ENCODE peak calls at places on chromosomes 4 and X, in nine cellular contexts. K is OCI-LY7; Y is vagina; F is cardiac muscle cell; O is fibroblast of lung; H is HCT116; T is right cardiac atrium; Z is CD8-positive, alpha-beta memory T cell; L is mammary epithelial cell. J is an unnamed sample.

GRCh38 chr4:5165419-5166369 is 114.4 kb downstream of the STK32B start:
- DNase-seq in K (no peak), Y (peak; percentile 84), F (peak; percentile 29), O (peak; percentile 23), H (no peak), T (no peak), Z (no peak), L (no peak), J (no peak)

GRCh38 chr4:187666634-187667033 is 328.9 kb upstream of the ZFP42 start:
- DNase-seq in K (no peak), Y (no peak), F (no peak), O (peak; percentile 64), H (no peak), T (no peak), Z (no peak), L (no peak), J (no peak)

GRCh38 chr4:6658635-6659075 is 18.2 kb downstream of the MRFAP1 start:
- DNase-seq in K (no peak), Y (no peak), F (no peak), O (peak; percentile 15), H (no peak), T (peak; percentile 55), Z (peak; percentile 42), L (peak; percentile 35), J (no peak)

GRCh38 chrX:118272237-118272636 is 73.7 kb upstream of the WDR44 start:
- DNase-seq in K (no peak), Y (no peak), F (no peak), O (peak; percentile 60), H (no peak), T (no peak), Z (no peak), L (peak; percentile 27), J (no peak)

GRCh38 chrX:30874851-30875250 is 14.2 kb downstream of the TAB3 start:
- DNase-seq in K (no peak), Y (no peak), F (no peak), O (no peak), H (no peak), T (no peak), Z (no peak), L (peak; percentile 40), J (no peak)

GRCh38 chrX:29431895-29432294 is 783.5 kb upstream of the MAGEB2 start:
- DNase-seq in K (no peak), Y (no peak), F (no peak), O (peak; percentile 7), H (no peak), T (no peak), Z (no peak), L (peak; percentile 41), J (peak; percentile 0)

GRCh38 chr4:25694466-25694865 is 38.8 kb downstream of the SLC34A2 start:
- DNase-seq in K (no peak), Y (no peak), F (no peak), O (no peak), H (no peak), T (no peak), Z (no peak), L (no peak), J (no peak)

GRCh38 chr4:25117274-25117673 is 43.0 kb downstream of the SEPSECS start:
- DNase-seq in K (no peak), Y (no peak), F (no peak), O (no peak), H (no peak), T (no peak), Z (no peak), L (no peak), J (no peak)

GRCh38 chr4:101123231-101123630 is 224.1 kb downstream of the PPP3CA start:
- DNase-seq in K (no peak), Y (no peak), F (no peak), O (no peak), H (peak; percentile 94), T (no peak), Z (no peak), L (peak; percentile 15), J (no peak)

GRCh38 chrX:25941087-25941486 is 197.1 kb upstream of the MAGEB18 start:
- DNase-seq in K (no peak), Y (no peak), F (no peak), O (peak; percentile 3), H (no peak), T (no peak), Z (no peak), L (peak; percentile 82), J (peak; percentile 5)

GRCh38 chrX:53116101-53116500 is 22.2 kb downstream of the KANTR start:
- DNase-seq in K (no peak), Y (no peak), F (no peak), O (peak; percentile 85), H (no peak), T (no peak), Z (no peak), L (no peak), J (no peak)

GRCh38 chr4:84327526-84327925 is 171.6 kb downstream of the NKX6-1 start:
- DNase-seq in K (no peak), Y (no peak), F (no peak), O (no peak), H (no peak), T (no peak), Z (no peak), L (no peak), J (no peak)

GRCh38 chr4:2937146-2937857 is 25.9 kb downstream of the NOP14 start:
- DNase-seq in K (no peak), Y (no peak), F (no peak), O (no peak), H (peak; percentile 68), T (no peak), Z (no peak), L (peak; percentile 98), J (peak; percentile 95)

DNA sequence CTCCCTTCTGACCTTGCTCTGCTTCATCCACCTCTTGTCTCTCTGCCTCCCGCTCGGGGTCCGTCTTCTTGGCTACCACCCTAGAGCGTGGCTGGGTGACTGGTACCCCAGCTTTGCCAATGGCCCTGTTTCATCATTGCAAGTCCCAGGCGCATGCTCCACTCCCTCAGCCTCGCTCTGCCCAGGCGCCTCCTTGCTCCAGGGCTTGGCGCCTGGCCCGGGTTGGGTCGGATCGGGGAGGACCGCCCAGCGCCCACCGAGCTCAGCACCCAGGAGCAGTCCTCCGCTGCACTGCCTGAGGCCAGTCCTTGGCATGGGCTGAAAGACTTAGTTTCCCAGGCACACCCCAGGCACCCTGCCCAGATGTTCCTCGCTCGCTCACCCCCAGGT is 577 bp downstream of the BGN start:
- DNase-seq in K (no peak), Y (no peak), F (no peak), O (peak; percentile 39), H (no peak), T (peak; percentile 57), Z (no peak), L (no peak), J (no peak)
- H3K27ac ChIP-seq in K (no peak overlapping the region), Y (peak overlapping the region; percentile 72), F (no peak overlapping the region), O (no peak overlapping the region), H (no peak overlapping the region), T (no peak overlapping the region), Z (no peak overlapping the region), L (no peak overlapping the region), J (no peak overlapping the region)

GRCh38 chr4:81622474-81623198 is 150.9 kb upstream of the RASGEF1B start:
- DNase-seq in K (no peak), Y (no peak), F (no peak), O (no peak), H (no peak), T (no peak), Z (no peak), L (no peak), J (no peak)

GRCh38 chr4:81623434-81623833 is 151.7 kb upstream of the RASGEF1B start:
- DNase-seq in K (no peak), Y (no peak), F (no peak), O (no peak), H (no peak), T (no peak), Z (no peak), L (no peak), J (no peak)

GRCh38 chr4:81620442-81620841 is 148.7 kb upstream of the RASGEF1B start:
- DNase-seq in K (no peak), Y (no peak), F (no peak), O (no peak), H (no peak), T (no peak), Z (no peak), L (peak; percentile 63), J (peak; percentile 45)

GRCh38 chr4:81621490-81621889 is 149.8 kb upstream of the RASGEF1B start:
- DNase-seq in K (peak; percentile 73), Y (no peak), F (no peak), O (no peak), H (no peak), T (no peak), Z (no peak), L (no peak), J (no peak)

DNA sequence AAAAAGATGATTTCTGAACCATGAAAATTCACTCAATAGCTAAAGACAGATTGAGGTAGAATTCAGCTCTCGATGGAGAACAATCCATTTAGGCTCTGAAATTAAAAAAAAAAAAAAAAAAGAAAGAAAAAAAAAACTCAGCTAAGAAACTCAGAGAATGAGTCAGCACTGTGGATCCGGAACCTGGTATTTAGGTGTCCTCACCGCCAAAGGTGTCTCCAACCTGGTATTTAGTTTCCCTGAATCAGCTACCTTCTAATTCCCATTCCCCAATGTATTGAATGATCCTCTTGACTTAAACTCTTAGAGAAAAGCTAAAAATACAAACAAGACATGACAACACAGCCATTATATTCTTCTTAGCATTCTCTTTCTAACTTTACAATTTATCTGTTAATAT is 150.3 kb upstream of the RASGEF1B start:
- DNase-seq in K (no peak), Y (no peak), F (no peak), O (no peak), H (no peak), T (no peak), Z (no peak), L (no peak), J (no peak)
- H3K27ac ChIP-seq in K (peak overlapping the region; percentile 49), Y (no peak overlapping the region), F (no peak overlapping the region), O (no peak overlapping the region), H (no peak overlapping the region), T (no peak overlapping the region), Z (no peak overlapping the region), L (no peak overlapping the region), J (no peak overlapping the region)

GRCh38 chr4:38003102-38003501 is 42.9 kb downstream of the PTTG2 start:
- DNase-seq in K (no peak), Y (no peak), F (no peak), O (no peak), H (no peak), T (no peak), Z (no peak), L (no peak), J (no peak)
- H3K27ac ChIP-seq in K (peak overlapping the region; percentile 7), Y (no peak overlapping the region), F (no peak overlapping the region), O (no peak overlapping the region), H (no peak overlapping the region), T (no peak overlapping the region), Z (no peak overlapping the region), L (no peak overlapping the region), J (peak overlapping the region; percentile 29)

DNA sequence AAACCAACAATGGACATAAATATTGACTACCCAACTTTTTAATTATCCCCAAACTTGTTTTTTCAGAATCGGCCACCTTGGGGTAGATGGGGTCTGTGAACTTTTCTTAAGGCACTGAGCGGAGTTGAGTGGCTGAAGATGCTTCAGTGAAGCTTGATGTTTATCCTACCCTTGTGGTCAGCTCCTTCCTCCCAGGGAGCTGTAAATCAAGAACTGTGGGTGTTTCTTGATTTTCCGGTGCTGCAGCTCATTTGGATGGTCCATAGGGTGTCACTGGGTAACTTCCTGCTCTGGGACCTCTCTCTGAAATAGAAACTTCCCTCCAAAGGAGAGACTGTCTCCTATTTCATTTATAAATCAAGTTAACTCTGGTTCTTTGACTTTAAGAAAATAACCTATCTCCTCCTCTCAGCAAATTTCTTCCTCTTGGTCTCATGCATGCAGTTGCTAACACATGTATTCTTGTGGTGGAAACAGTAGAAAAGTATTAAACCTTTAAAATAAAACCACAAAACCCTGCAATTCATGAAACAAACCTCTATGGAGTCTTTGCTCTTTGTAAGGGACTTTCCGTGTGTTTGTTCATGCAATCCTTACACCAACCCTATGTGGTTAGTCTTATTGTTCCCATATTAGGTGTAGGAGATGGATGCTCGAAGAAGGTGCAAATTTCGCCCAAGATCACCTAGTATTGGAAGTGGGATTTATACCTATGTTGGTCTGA is 110.3 kb downstream of the SHROOM3 start:
- DNase-seq in K (no peak), Y (no peak), F (no peak), O (no peak), H (no peak), T (no peak), Z (no peak), L (peak; percentile 53), J (no peak)
- H3K27ac ChIP-seq in K (no peak overlapping the region), Y (no peak overlapping the region), F (no peak overlapping the region), O (no peak overlapping the region), H (no peak overlapping the region), T (no peak overlapping the region), Z (no peak overlapping the region), L (no peak overlapping the region), J (no peak overlapping the region)

J was measured in epithelial cell of prostate.